ENCODE peak calls at places on chromosome 19, in eight cellular contexts. One of them, this sample, is unnamed.

GRCh38 chr19:16470911-16471811 is 609 bp downstream of the EPS15L1 start:
- DNase-seq in stimulated activated CD8-positive, alpha-beta memory T cell treated with anti-CD3 and anti-CD28 coated beads, Interleukin-15, amount 100 ng/mL, for 1 hour: no peak
- DNase-seq in H9: no peak
- DNase-seq in fibroblast of lung: peak
- DNase-seq in psoas muscle: no peak
- DNase-seq in HS-5: no peak
- DNase-seq in endothelial cell: peak
- DNase-seq in activated CD4-positive, alpha-beta T cell treated with anti-CD3 and anti-CD28 coated beads, Interleukin-2, amount 50 U/mL, for 48 hours: peak
- DNase-seq in this sample: no peak

GRCh38 chr19:844300-844971 is 3.6 kb downstream of the PRTN3 start:
- DNase-seq in endothelial cell: no peak
- DNase-seq in fibroblast of lung: no peak
- DNase-seq in HS-5: no peak
- DNase-seq in activated CD4-positive, alpha-beta T cell treated with anti-CD3 and anti-CD28 coated beads, Interleukin-2, amount 50 U/mL, for 48 hours: no peak
- DNase-seq in stimulated activated CD8-positive, alpha-beta memory T cell treated with anti-CD3 and anti-CD28 coated beads, Interleukin-15, amount 100 ng/mL, for 1 hour: no peak
- DNase-seq in H9: no peak
- DNase-seq in psoas muscle: no peak
- DNase-seq in this sample: no peak

GRCh38 chr19:8336072-8336569 is 6.9 kb downstream of the KANK3 start:
- DNase-seq in fibroblast of lung: no peak
- DNase-seq in HS-5: no peak
- DNase-seq in activated CD4-positive, alpha-beta T cell treated with anti-CD3 and anti-CD28 coated beads, Interleukin-2, amount 50 U/mL, for 48 hours: no peak
- DNase-seq in H9: peak
- DNase-seq in endothelial cell: no peak
- DNase-seq in psoas muscle: no peak
- DNase-seq in stimulated activated CD8-positive, alpha-beta memory T cell treated with anti-CD3 and anti-CD28 coated beads, Interleukin-15, amount 100 ng/mL, for 1 hour: no peak
- DNase-seq in this sample: no peak

GRCh38 chr19:1872807-1873523 is 9.6 kb upstream of the KLF16 start:
- DNase-seq in endothelial cell: no peak
- DNase-seq in fibroblast of lung: no peak
- DNase-seq in psoas muscle: no peak
- DNase-seq in HS-5: no peak
- DNase-seq in stimulated activated CD8-positive, alpha-beta memory T cell treated with anti-CD3 and anti-CD28 coated beads, Interleukin-15, amount 100 ng/mL, for 1 hour: no peak
- DNase-seq in activated CD4-positive, alpha-beta T cell treated with anti-CD3 and anti-CD28 coated beads, Interleukin-2, amount 50 U/mL, for 48 hours: no peak
- DNase-seq in H9: no peak
- DNase-seq in this sample: no peak

GRCh38 chr19:48873476-48874308 is 1.5 kb downstream of the PPP1R15A start:
- DNase-seq in H9: no peak
- DNase-seq in stimulated activated CD8-positive, alpha-beta memory T cell treated with anti-CD3 and anti-CD28 coated beads, Interleukin-15, amount 100 ng/mL, for 1 hour: no peak
- DNase-seq in HS-5: no peak
- DNase-seq in psoas muscle: no peak
- DNase-seq in fibroblast of lung: no peak
- DNase-seq in activated CD4-positive, alpha-beta T cell treated with anti-CD3 and anti-CD28 coated beads, Interleukin-2, amount 50 U/mL, for 48 hours: peak
- DNase-seq in endothelial cell: no peak
- DNase-seq in this sample: peak

GRCh38 chr19:40733149-40733548 is 16.2 kb downstream of the ITPKC start:
- DNase-seq in psoas muscle: no peak
- DNase-seq in stimulated activated CD8-positive, alpha-beta memory T cell treated with anti-CD3 and anti-CD28 coated beads, Interleukin-15, amount 100 ng/mL, for 1 hour: no peak
- DNase-seq in H9: no peak
- DNase-seq in endothelial cell: no peak
- DNase-seq in activated CD4-positive, alpha-beta T cell treated with anti-CD3 and anti-CD28 coated beads, Interleukin-2, amount 50 U/mL, for 48 hours: no peak
- DNase-seq in fibroblast of lung: no peak
- DNase-seq in HS-5: no peak
- DNase-seq in this sample: no peak

GRCh38 chr19:40398417-40399056 is 8.6 kb upstream of the HIPK4 start:
- DNase-seq in activated CD4-positive, alpha-beta T cell treated with anti-CD3 and anti-CD28 coated beads, Interleukin-2, amount 50 U/mL, for 48 hours: peak
- DNase-seq in stimulated activated CD8-positive, alpha-beta memory T cell treated with anti-CD3 and anti-CD28 coated beads, Interleukin-15, amount 100 ng/mL, for 1 hour: peak
- DNase-seq in endothelial cell: no peak
- DNase-seq in HS-5: no peak
- DNase-seq in fibroblast of lung: no peak
- DNase-seq in psoas muscle: no peak
- DNase-seq in H9: peak
- DNase-seq in this sample: no peak

GRCh38 chr19:34994286-34994642 is 5.9 kb upstream of the GRAMD1A start:
- DNase-seq in H9: no peak
- DNase-seq in fibroblast of lung: no peak
- DNase-seq in activated CD4-positive, alpha-beta T cell treated with anti-CD3 and anti-CD28 coated beads, Interleukin-2, amount 50 U/mL, for 48 hours: no peak
- DNase-seq in psoas muscle: no peak
- DNase-seq in endothelial cell: no peak
- DNase-seq in HS-5: no peak
- DNase-seq in stimulated activated CD8-positive, alpha-beta memory T cell treated with anti-CD3 and anti-CD28 coated beads, Interleukin-15, amount 100 ng/mL, for 1 hour: no peak
- DNase-seq in this sample: no peak

GRCh38 chr19:2122982-2123381 is 26.3 kb downstream of the IZUMO4 start:
- DNase-seq in H9: no peak
- DNase-seq in HS-5: no peak
- DNase-seq in activated CD4-positive, alpha-beta T cell treated with anti-CD3 and anti-CD28 coated beads, Interleukin-2, amount 50 U/mL, for 48 hours: no peak
- DNase-seq in stimulated activated CD8-positive, alpha-beta memory T cell treated with anti-CD3 and anti-CD28 coated beads, Interleukin-15, amount 100 ng/mL, for 1 hour: no peak
- DNase-seq in psoas muscle: no peak
- DNase-seq in endothelial cell: no peak
- DNase-seq in fibroblast of lung: no peak
- DNase-seq in this sample: no peak

GRCh38 chr19:39407644-39408391 is 1.2 kb downstream of the ZFP36 start:
- DNase-seq in endothelial cell: no peak
- DNase-seq in psoas muscle: peak
- DNase-seq in fibroblast of lung: peak
- DNase-seq in HS-5: no peak
- DNase-seq in stimulated activated CD8-positive, alpha-beta memory T cell treated with anti-CD3 and anti-CD28 coated beads, Interleukin-15, amount 100 ng/mL, for 1 hour: no peak
- DNase-seq in activated CD4-positive, alpha-beta T cell treated with anti-CD3 and anti-CD28 coated beads, Interleukin-2, amount 50 U/mL, for 48 hours: peak
- DNase-seq in H9: no peak
- DNase-seq in this sample: peak